ENCODE peak calls at places on chromosome 17, in eight cellular contexts. One of them, this sample, is unnamed.
A peak's percentile ranks its signal among the peaks of the same experiment; 100 is the strongest.

GRCh38 chr17:49990921-49991320 is 4.1 kb downstream of the DLX3 start:
- DNase-seq in iPS-NIHi11: no peak
- DNase-seq in activated T-cell treated with anti-CD3 and anti-CD28 coated beads, Interleukin-2, amount 50 U/mL, for 48 hours: no peak
- DNase-seq in cardiac fibroblast: no peak
- DNase-seq in hepatic stellate cell: peak; percentile 1
- DNase-seq in Calu3: no peak
- DNase-seq in Right ventricle myocardium superior: no peak
- DNase-seq in heart left ventricle: no peak
- DNase-seq in this sample: no peak

GRCh38 chr17:8015957-8016631 is 13.7 kb downstream of the GUCY2D start:
- DNase-seq in activated T-cell treated with anti-CD3 and anti-CD28 coated beads, Interleukin-2, amount 50 U/mL, for 48 hours: no peak
- DNase-seq in hepatic stellate cell: no peak
- DNase-seq in cardiac fibroblast: no peak
- DNase-seq in heart left ventricle: no peak
- DNase-seq in Right ventricle myocardium superior: no peak
- DNase-seq in Calu3: no peak
- DNase-seq in iPS-NIHi11: peak; percentile 74
- DNase-seq in this sample: no peak

GRCh38 chr17:42422412-42422957 is 571 bp downstream of the CAVIN1 start:
- DNase-seq in cardiac fibroblast: peak; percentile 48
- DNase-seq in iPS-NIHi11: peak; percentile 44
- DNase-seq in Right ventricle myocardium superior: peak; percentile 60
- DNase-seq in activated T-cell treated with anti-CD3 and anti-CD28 coated beads, Interleukin-2, amount 50 U/mL, for 48 hours: peak; percentile 58
- DNase-seq in heart left ventricle: peak; percentile 58
- DNase-seq in Calu3: peak; percentile 42
- DNase-seq in hepatic stellate cell: no peak
- DNase-seq in this sample: peak; percentile 64

GRCh38 chr17:64778367-64779290 is 116.5 kb upstream of the SMURF2 start:
- DNase-seq in heart left ventricle: peak; percentile 33
- DNase-seq in Right ventricle myocardium superior: no peak
- DNase-seq in iPS-NIHi11: no peak
- DNase-seq in Calu3: no peak
- DNase-seq in cardiac fibroblast: no peak
- DNase-seq in activated T-cell treated with anti-CD3 and anti-CD28 coated beads, Interleukin-2, amount 50 U/mL, for 48 hours: peak; percentile 43
- DNase-seq in hepatic stellate cell: no peak
- DNase-seq in this sample: no peak

GRCh38 chr17:78717431-78717980 is 64.6 kb downstream of the CYTH1 start:
- DNase-seq in heart left ventricle: no peak
- DNase-seq in activated T-cell treated with anti-CD3 and anti-CD28 coated beads, Interleukin-2, amount 50 U/mL, for 48 hours: no peak
- DNase-seq in hepatic stellate cell: peak; percentile 42
- DNase-seq in cardiac fibroblast: peak; percentile 31
- DNase-seq in iPS-NIHi11: no peak
- DNase-seq in Right ventricle myocardium superior: no peak
- DNase-seq in Calu3: peak; percentile 16
- DNase-seq in this sample: peak; percentile 51

GRCh38 chr17:869567-870530 is 87.7 kb downstream of the MRM3 start:
- DNase-seq in heart left ventricle: no peak
- DNase-seq in cardiac fibroblast: peak; percentile 60
- DNase-seq in hepatic stellate cell: no peak
- DNase-seq in activated T-cell treated with anti-CD3 and anti-CD28 coated beads, Interleukin-2, amount 50 U/mL, for 48 hours: no peak
- DNase-seq in iPS-NIHi11: no peak
- DNase-seq in Right ventricle myocardium superior: peak; percentile 65
- DNase-seq in Calu3: no peak
- DNase-seq in this sample: peak; percentile 51

GRCh38 chr17:1142503-1143095 is 37.2 kb downstream of the ABR start:
- DNase-seq in activated T-cell treated with anti-CD3 and anti-CD28 coated beads, Interleukin-2, amount 50 U/mL, for 48 hours: no peak
- DNase-seq in Calu3: no peak
- DNase-seq in iPS-NIHi11: no peak
- DNase-seq in Right ventricle myocardium superior: peak; percentile 70
- DNase-seq in heart left ventricle: no peak
- DNase-seq in cardiac fibroblast: peak; percentile 17
- DNase-seq in hepatic stellate cell: no peak
- DNase-seq in this sample: no peak

GRCh38 chr17:19642373-19642893 is 6.1 kb upstream of the ALDH3A2 start:
- DNase-seq in Calu3: no peak
- DNase-seq in activated T-cell treated with anti-CD3 and anti-CD28 coated beads, Interleukin-2, amount 50 U/mL, for 48 hours: no peak
- DNase-seq in hepatic stellate cell: no peak
- DNase-seq in heart left ventricle: no peak
- DNase-seq in Right ventricle myocardium superior: no peak
- DNase-seq in cardiac fibroblast: no peak
- DNase-seq in iPS-NIHi11: no peak
- DNase-seq in this sample: no peak

GRCh38 chr17:36132421-36132831 is 28.8 kb downstream of the CCL4 start:
- DNase-seq in iPS-NIHi11: no peak
- DNase-seq in activated T-cell treated with anti-CD3 and anti-CD28 coated beads, Interleukin-2, amount 50 U/mL, for 48 hours: no peak
- DNase-seq in heart left ventricle: no peak
- DNase-seq in cardiac fibroblast: no peak
- DNase-seq in Right ventricle myocardium superior: no peak
- DNase-seq in Calu3: no peak
- DNase-seq in hepatic stellate cell: no peak
- DNase-seq in this sample: no peak

GRCh38 chr17:19004601-19005441 is at the start of gene FAM83G:
- DNase-seq in Calu3: peak; percentile 87
- DNase-seq in Right ventricle myocardium superior: peak; percentile 74
- DNase-seq in heart left ventricle: peak; percentile 34
- DNase-seq in hepatic stellate cell: peak; percentile 80
- DNase-seq in activated T-cell treated with anti-CD3 and anti-CD28 coated beads, Interleukin-2, amount 50 U/mL, for 48 hours: peak; percentile 91
- DNase-seq in cardiac fibroblast: peak; percentile 70
- DNase-seq in iPS-NIHi11: peak; percentile 90
- DNase-seq in this sample: peak; percentile 86

GRCh38 chr17:50855708-50856330 is 10.3 kb downstream of the TOB1 start:
- DNase-seq in Calu3: no peak
- DNase-seq in hepatic stellate cell: no peak
- DNase-seq in Right ventricle myocardium superior: no peak
- DNase-seq in iPS-NIHi11: no peak
- DNase-seq in heart left ventricle: no peak
- DNase-seq in activated T-cell treated with anti-CD3 and anti-CD28 coated beads, Interleukin-2, amount 50 U/mL, for 48 hours: no peak
- DNase-seq in cardiac fibroblast: no peak
- DNase-seq in this sample: no peak

GRCh38 chr17:29242051-29242450 is 4.6 kb upstream of the CRYBA1 start:
- DNase-seq in hepatic stellate cell: no peak
- DNase-seq in activated T-cell treated with anti-CD3 and anti-CD28 coated beads, Interleukin-2, amount 50 U/mL, for 48 hours: no peak
- DNase-seq in Calu3: no peak
- DNase-seq in Right ventricle myocardium superior: no peak
- DNase-seq in iPS-NIHi11: no peak
- DNase-seq in heart left ventricle: no peak
- DNase-seq in cardiac fibroblast: no peak
- DNase-seq in this sample: no peak

GRCh38 chr17:72063262-72063661 is 57.6 kb upstream of the SOX9 start:
- DNase-seq in hepatic stellate cell: no peak
- DNase-seq in iPS-NIHi11: no peak
- DNase-seq in activated T-cell treated with anti-CD3 and anti-CD28 coated beads, Interleukin-2, amount 50 U/mL, for 48 hours: no peak
- DNase-seq in Right ventricle myocardium superior: no peak
- DNase-seq in Calu3: peak; percentile 40
- DNase-seq in cardiac fibroblast: no peak
- DNase-seq in heart left ventricle: no peak
- DNase-seq in this sample: no peak

GRCh38 chr17:79715318-79716182 is 15.2 kb upstream of the ENPP7 start:
- DNase-seq in Right ventricle myocardium superior: no peak
- DNase-seq in activated T-cell treated with anti-CD3 and anti-CD28 coated beads, Interleukin-2, amount 50 U/mL, for 48 hours: no peak
- DNase-seq in iPS-NIHi11: no peak
- DNase-seq in Calu3: peak; percentile 50
- DNase-seq in heart left ventricle: no peak
- DNase-seq in hepatic stellate cell: no peak
- DNase-seq in cardiac fibroblast: no peak
- DNase-seq in this sample: no peak

GRCh38 chr17:700504-701094 is 14.0 kb downstream of the VPS53 start:
- DNase-seq in Right ventricle myocardium superior: no peak
- DNase-seq in cardiac fibroblast: peak; percentile 56
- DNase-seq in Calu3: no peak
- DNase-seq in activated T-cell treated with anti-CD3 and anti-CD28 coated beads, Interleukin-2, amount 50 U/mL, for 48 hours: no peak
- DNase-seq in hepatic stellate cell: peak; percentile 37
- DNase-seq in heart left ventricle: no peak
- DNase-seq in iPS-NIHi11: peak; percentile 46
- DNase-seq in this sample: no peak

GRCh38 chr17:66865151-66865550 is 30.2 kb downstream of the CACNG5 start:
- DNase-seq in Right ventricle myocardium superior: no peak
- DNase-seq in activated T-cell treated with anti-CD3 and anti-CD28 coated beads, Interleukin-2, amount 50 U/mL, for 48 hours: no peak
- DNase-seq in hepatic stellate cell: no peak
- DNase-seq in cardiac fibroblast: peak; percentile 20
- DNase-seq in iPS-NIHi11: no peak
- DNase-seq in heart left ventricle: no peak
- DNase-seq in Calu3: no peak
- DNase-seq in this sample: no peak

GRCh38 chr17:13306310-13306962 is 288.6 kb upstream of the ELAC2 start:
- DNase-seq in activated T-cell treated with anti-CD3 and anti-CD28 coated beads, Interleukin-2, amount 50 U/mL, for 48 hours: no peak
- DNase-seq in heart left ventricle: no peak
- DNase-seq in Right ventricle myocardium superior: no peak
- DNase-seq in Calu3: no peak
- DNase-seq in iPS-NIHi11: peak; percentile 64
- DNase-seq in cardiac fibroblast: peak; percentile 93
- DNase-seq in hepatic stellate cell: peak; percentile 32
- DNase-seq in this sample: no peak

GRCh38 chr17:71334041-71334781 is 786.6 kb upstream of the SOX9 start:
- DNase-seq in hepatic stellate cell: no peak
- DNase-seq in cardiac fibroblast: no peak
- DNase-seq in Right ventricle myocardium superior: no peak
- DNase-seq in heart left ventricle: no peak
- DNase-seq in activated T-cell treated with anti-CD3 and anti-CD28 coated beads, Interleukin-2, amount 50 U/mL, for 48 hours: no peak
- DNase-seq in Calu3: no peak
- DNase-seq in iPS-NIHi11: peak; percentile 35
- DNase-seq in this sample: no peak

GRCh38 chr17:17051380-17051779 is 9.1 kb downstream of the MPRIP start:
- DNase-seq in activated T-cell treated with anti-CD3 and anti-CD28 coated beads, Interleukin-2, amount 50 U/mL, for 48 hours: no peak
- DNase-seq in iPS-NIHi11: no peak
- DNase-seq in Right ventricle myocardium superior: no peak
- DNase-seq in Calu3: no peak
- DNase-seq in heart left ventricle: no peak
- DNase-seq in cardiac fibroblast: no peak
- DNase-seq in hepatic stellate cell: no peak
- DNase-seq in this sample: peak; percentile 44